ENCODE peak calls at places on chromosomes 2 and 18, in four cellular contexts. V is GM12878, B is K562, J is HepG2. F is an unnamed sample.
A peak's percentile ranks its signal among the peaks of the same experiment; 100 is the strongest.

GRCh38 chr2:187307606-187308005 is 140.4 kb downstream of the CALCRL start:
- DNase-seq in V (no peak), B (no peak), J (no peak), F (no peak)

GRCh38 chr2:190626656-190627055 is 22.2 kb upstream of the NAB1 start:
- DNase-seq in V (no peak), B (no peak), J (no peak), F (no peak)

GRCh38 chr2:233193738-233194137 is 57.7 kb upstream of the ATG16L1 start:
- DNase-seq in V (no peak), B (no peak), J (no peak), F (no peak)

GRCh38 chr2:10457846-10458563 is 9.9 kb upstream of the ODC1 start:
- DNase-seq in V (no peak), B (no peak), J (no peak), F (no peak)

GRCh38 chr2:37871453-37872191 is 53.5 kb upstream of the RMDN2 start:
- DNase-seq in V (no peak), B (no peak), J (no peak), F (no peak)

GRCh38 chr2:224775638-224776037 is 59.5 kb upstream of the CCDC195 start:
- DNase-seq in V (no peak), B (no peak), J (no peak), F (no peak)

GRCh38 chr2:134408386-134408785 is 154.5 kb downstream of the MGAT5 start:
- DNase-seq in V (no peak), B (no peak), J (no peak), F (no peak)

GRCh38 chr2:174963437-174964400 is 41.5 kb downstream of the CHN1 start:
- DNase-seq in V (no peak), B (no peak), J (no peak), F (no peak)

GRCh38 chr2:190863946-190864345 is 16.7 kb upstream of the GLS start:
- DNase-seq in V (no peak), B (no peak), J (no peak), F (no peak)

GRCh38 chr18:78993014-78993926 is 13.7 kb downstream of the SALL3 start:
- DNase-seq in V (no peak), B (no peak), J (no peak), F (no peak)
- TF ChIP-seq TARDBP in V (no peak), B (no peak), J (no peak), F (no peak)

DNA sequence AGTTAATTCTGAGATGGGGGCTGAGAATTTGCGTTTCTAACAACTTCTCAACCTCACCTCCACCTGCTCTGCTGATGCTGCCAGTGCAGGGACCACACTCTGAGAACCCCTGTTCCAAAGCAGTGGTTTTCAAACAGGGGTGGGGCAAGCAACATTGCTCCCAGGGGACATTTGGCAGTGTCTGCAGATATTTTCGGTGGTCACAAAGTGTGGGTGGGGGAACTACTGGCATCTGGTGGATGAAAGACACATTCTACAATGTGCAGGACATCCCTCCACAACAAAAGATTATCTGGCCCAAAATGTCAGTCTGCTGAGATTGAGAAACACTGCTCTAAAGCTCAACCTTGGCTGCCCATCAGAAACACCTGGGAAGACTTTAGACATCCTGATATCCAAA is 188.7 kb upstream of the SATB2 start:
- DNase-seq in V (peak; percentile 16), B (no peak), J (no peak), F (no peak)
- TF ChIP-seq TARDBP in V (no peak), B (no peak), J (no peak), F (no peak)

GRCh38 chr2:146128216-146128615 is 1608.3 kb upstream of the ZEB2 start:
- DNase-seq in V (no peak), B (no peak), J (no peak), F (no peak)
- TF ChIP-seq TARDBP in V (no peak), B (no peak), J (no peak), F (no peak)

GRCh38 chr2:241064008-241064801 is 37.9 kb downstream of the MTERF4 start:
- DNase-seq in V (no peak), B (no peak), J (no peak), F (no peak)

GRCh38 chr2:241066893-241067341 is 35.2 kb downstream of the MTERF4 start:
- DNase-seq in V (no peak), B (peak; percentile 29), J (no peak), F (no peak)

GRCh38 chr2:241066171-241066892 is 35.8 kb downstream of the MTERF4 start:
- DNase-seq in V (no peak), B (no peak), J (no peak), F (no peak)

GRCh38 chr2:241064802-241065354 is 37.2 kb downstream of the MTERF4 start:
- DNase-seq in V (no peak), B (no peak), J (no peak), F (no peak)

GRCh38 chr2:241065355-241065803 is 36.7 kb downstream of the MTERF4 start:
- DNase-seq in V (no peak), B (peak; percentile 21), J (no peak), F (no peak)
- TF ChIP-seq TARDBP in V (no peak), B (no peak), J (no peak), F (no peak)

GRCh38 chr2:8786463-8786862 is 51.0 kb downstream of the KIDINS220 start:
- DNase-seq in V (no peak), B (no peak), J (no peak), F (no peak)
- TF ChIP-seq TARDBP in V (no peak), B (no peak), J (no peak), F (no peak)

GRCh38 chr2:207952564-207953345 is 72.6 kb downstream of the PLEKHM3 start:
- DNase-seq in V (no peak), B (no peak), J (no peak), F (no peak)
- TF ChIP-seq TARDBP in V (no peak), B (no peak), J (no peak), F (no peak)

DNA sequence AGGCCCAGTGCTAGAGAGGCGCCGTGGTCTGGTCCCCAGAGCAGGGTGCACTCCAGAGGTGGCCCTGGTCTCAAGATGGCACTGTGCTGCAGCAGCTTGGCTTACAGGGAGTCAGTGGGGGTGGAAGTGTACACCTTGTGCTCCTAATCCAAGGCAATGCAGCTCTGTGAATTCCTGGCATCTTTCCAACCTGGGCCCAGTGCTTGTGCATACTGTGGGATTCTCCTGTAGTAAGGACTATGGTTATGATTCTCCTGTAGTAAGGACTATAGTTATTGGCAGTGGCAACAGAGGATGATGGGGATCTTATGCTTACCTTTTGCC is 616.7 kb upstream of the REG3G start:
- DNase-seq in V (no peak), B (no peak), J (no peak), F (no peak)
- TF ChIP-seq TARDBP in V (no peak), B (no peak), J (no peak), F (no peak)

GRCh38 chr2:172342611-172343010 is 84.8 kb upstream of the ITGA6 start:
- DNase-seq in V (no peak), B (no peak), J (no peak), F (no peak)
- TF ChIP-seq TARDBP in V (no peak), B (no peak), J (no peak), F (no peak)

F was measured in HEK293T.